ENCODE peak calls at places on chromosomes 7 and 10, in ten cellular contexts. K, C, N, F, Y, L, H, X, T and O are unnamed samples.

GRCh38 chr7:101596898-101597297 is 32.2 kb downstream of the MYL10 start:
- DNase-seq in K (no peak), C (no peak), N (no peak), F (no peak), Y (no peak), L (no peak), H (no peak), X (no peak), T (no peak), O (no peak)

GRCh38 chr7:101125989-101126650 is 784 bp upstream of the SERPINE1 start:
- DNase-seq in K (peak), C (no peak), N (no peak), F (no peak), Y (no peak), L (peak), H (no peak), X (no peak), T (peak), O (peak)

GRCh38 chr10:112721080-112721698 is 228.9 kb upstream of the TCF7L2 start:
- DNase-seq in K (no peak), C (peak), N (no peak), F (no peak), Y (peak), L (no peak), H (no peak), X (no peak), T (peak), O (no peak)

GRCh38 chr7:117085275-117085674 is 132.0 kb downstream of the ST7 start:
- DNase-seq in K (no peak), C (no peak), N (no peak), F (no peak), Y (no peak), L (peak), H (no peak), X (no peak), T (no peak), O (no peak)

GRCh38 chr7:130907439-130907838 is 173.4 kb upstream of the KLF14 start:
- DNase-seq in K (no peak), C (no peak), N (no peak), F (no peak), Y (no peak), L (no peak), H (no peak), X (no peak), T (no peak), O (no peak)

GRCh38 chr7:123916240-123916724 is 8.8 kb upstream of the SPAM1 start:
- DNase-seq in K (no peak), C (no peak), N (peak), F (no peak), Y (no peak), L (no peak), H (no peak), X (no peak), T (no peak), O (no peak)

GRCh38 chr10:88389456-88389855 is 193.7 kb downstream of the RNLS start:
- DNase-seq in K (no peak), C (peak), N (peak), F (peak), Y (no peak), L (no peak), H (no peak), X (no peak), T (peak), O (no peak)

GRCh38 chr7:5373300-5373699 is 50.3 kb downstream of the TNRC18 start:
- DNase-seq in K (no peak), C (no peak), N (no peak), F (no peak), Y (no peak), L (no peak), H (no peak), X (no peak), T (no peak), O (no peak)

GRCh38 chr7:47314728-47315601 is 266.9 kb downstream of the TNS3 start:
- DNase-seq in K (peak), C (no peak), N (peak), F (peak), Y (no peak), L (peak), H (no peak), X (no peak), T (no peak), O (no peak)

GRCh38 chr7:104901239-104901638 is 112.8 kb upstream of the KMT2E start:
- DNase-seq in K (no peak), C (no peak), N (no peak), F (no peak), Y (no peak), L (no peak), H (no peak), X (no peak), T (no peak), O (no peak)

GRCh38 chr7:140982508-140982907 is 32.2 kb downstream of the MRPS33 start:
- DNase-seq in K (no peak), C (no peak), N (no peak), F (no peak), Y (no peak), L (no peak), H (no peak), X (no peak), T (no peak), O (no peak)

GRCh38 chr10:44908071-44908709 is 2.9 kb upstream of the TMEM72 start:
- DNase-seq in K (no peak), C (no peak), N (no peak), F (peak), Y (no peak), L (peak), H (no peak), X (no peak), T (no peak), O (peak)

GRCh38 chr7:69429817-69430501 is 168.3 kb upstream of the AUTS2 start:
- DNase-seq in K (peak), C (peak), N (no peak), F (no peak), Y (no peak), L (no peak), H (no peak), X (no peak), T (no peak), O (no peak)

GRCh38 chr7:15558747-15559146 is 3.1 kb downstream of the AGMO start:
- DNase-seq in K (no peak), C (no peak), N (no peak), F (no peak), Y (no peak), L (peak), H (no peak), X (no peak), T (no peak), O (peak)

GRCh38 chr7:22008683-22009082 is 63.0 kb upstream of the CDCA7L start:
- DNase-seq in K (no peak), C (no peak), N (no peak), F (no peak), Y (no peak), L (no peak), H (no peak), X (no peak), T (no peak), O (no peak)

GRCh38 chr10:96025566-96025965 is 17.8 kb upstream of the CCNJ start:
- DNase-seq in K (no peak), C (peak), N (no peak), F (no peak), Y (no peak), L (no peak), H (no peak), X (no peak), T (peak), O (no peak)

GRCh38 chr7:101944611-101945010 is 127.2 kb downstream of the CUX1 start:
- DNase-seq in K (no peak), C (no peak), N (no peak), F (no peak), Y (no peak), L (no peak), H (no peak), X (no peak), T (no peak), O (no peak)

GRCh38 chr10:103069453-103070331 is 123.4 kb downstream of the NT5C2 start:
- DNase-seq in K (no peak), C (peak), N (peak), F (no peak), Y (no peak), L (peak), H (peak), X (peak), T (peak), O (no peak)

GRCh38 chr7:116805100-116805544 is 57.3 kb upstream of the CAPZA2 start:
- DNase-seq in K (no peak), C (no peak), N (peak), F (peak), Y (no peak), L (no peak), H (no peak), X (no peak), T (no peak), O (no peak)

GRCh38 chr7:118626739-118627138 is 402.2 kb downstream of the ANKRD7 start:
- DNase-seq in K (no peak), C (no peak), N (no peak), F (no peak), Y (no peak), L (no peak), H (no peak), X (no peak), T (no peak), O (no peak)

GRCh38 chr10:78570633-78571032 is 498.1 kb upstream of the ZMIZ1 start:
- DNase-seq in K (no peak), C (no peak), N (no peak), F (no peak), Y (no peak), L (no peak), H (no peak), X (no peak), T (no peak), O (no peak)

GRCh38 chr7:147276783-147277370 is 1160.3 kb downstream of the CNTNAP2 start:
- DNase-seq in K (no peak), C (no peak), N (no peak), F (no peak), Y (no peak), L (no peak), H (no peak), X (no peak), T (no peak), O (no peak)

GRCh38 chr7:112510032-112510742 is 29.4 kb downstream of the LSMEM1 start:
- DNase-seq in K (no peak), C (no peak), N (peak), F (peak), Y (no peak), L (no peak), H (no peak), X (no peak), T (no peak), O (peak)

GRCh38 chr7:84900215-84900614 is 286.6 kb downstream of the SEMA3D start:
- DNase-seq in K (no peak), C (no peak), N (no peak), F (no peak), Y (no peak), L (no peak), H (no peak), X (no peak), T (no peak), O (no peak)